ENCODE peak calls at places on chromosomes 5 and 9, in seven cellular contexts. Y is pancreas, H is osteocyte, D is left cardiac atrium, T is upper lobe of right lung, I is fibroblast of mammary gland, G is NCI-H82. C is an unnamed sample.

GRCh38 chr9:31588010-31588409 is 796.4 kb upstream of the ACO1 start:
- DNase-seq in Y (no peak), H (no peak), D (no peak), T (no peak), I (no peak), G (peak), C (no peak)

GRCh38 chr5:118115791-118116190 is 872.6 kb downstream of the DTWD2 start:
- DNase-seq in Y (no peak), H (no peak), D (no peak), T (no peak), I (no peak), G (no peak), C (no peak)

GRCh38 chr5:181052526-181052927 is 12.5 kb downstream of the BTNL9 start:
- DNase-seq in Y (no peak), H (peak), D (peak), T (peak), I (no peak), G (no peak), C (peak)

GRCh38 chr9:106421772-106422171 is 441.2 kb upstream of the ZNF462 start:
- DNase-seq in Y (no peak), H (no peak), D (no peak), T (no peak), I (no peak), G (no peak), C (no peak)

GRCh38 chr9:79023134-79023577 is 548.6 kb upstream of the TLE4 start:
- DNase-seq in Y (no peak), H (no peak), D (no peak), T (no peak), I (peak), G (no peak), C (no peak)

GRCh38 chr5:55308254-55308836 is 556 bp downstream of the MTREX start:
- DNase-seq in Y (no peak), H (no peak), D (no peak), T (no peak), I (peak), G (peak), C (peak)

GRCh38 chr5:1998348-1998669 is 115.6 kb upstream of the IRX4 start:
- DNase-seq in Y (no peak), H (peak), D (no peak), T (no peak), I (no peak), G (no peak), C (no peak)

GRCh38 chr9:123990427-123990826 is 21.1 kb upstream of the LHX2 start:
- DNase-seq in Y (no peak), H (no peak), D (no peak), T (no peak), I (no peak), G (no peak), C (no peak)

GRCh38 chr5:173472164-173472563 is 143.9 kb upstream of the STC2 start:
- DNase-seq in Y (peak), H (no peak), D (peak), T (no peak), I (peak), G (no peak), C (no peak)